ENCODE peak calls at places on chromosomes 2 and 18, in eight cellular contexts. F is CD8-positive, alpha-beta T cell; P is brain microvascular endothelial cell; Q is thoracic aorta; T is A549; H is psoas muscle; L is AG04450; G is left ventricle myocardium inferior. I is an unnamed sample.

GRCh38 chr2:101817488-101817887 is 120.0 kb downstream of the MAP4K4 start:
- DNase-seq in F (no peak), P (no peak), Q (no peak), T (no peak), H (no peak), L (no peak), G (no peak), I (no peak)

GRCh38 chr2:241767464-241768250 is 9.0 kb upstream of the GAL3ST2 start:
- DNase-seq in F (no peak), P (no peak), Q (no peak), T (no peak), H (no peak), L (no peak), G (no peak), I (no peak)

GRCh38 chr2:88016086-88016947 is at the start of gene RNU2-63P:
- DNase-seq in F (peak), P (peak), Q (no peak), T (peak), H (peak), L (peak), G (peak), I (peak)

GRCh38 chr2:2682700-2683342 is 351.7 kb upstream of the MYT1L start:
- DNase-seq in F (no peak), P (no peak), Q (no peak), T (no peak), H (no peak), L (no peak), G (no peak), I (no peak)

GRCh38 chr2:56754627-56755026 is 570.8 kb downstream of the CCDC85A start:
- DNase-seq in F (no peak), P (no peak), Q (no peak), T (no peak), H (no peak), L (no peak), G (no peak), I (no peak)

GRCh38 chr2:172735646-172736418 is at the start of gene RAPGEF4:
- DNase-seq in F (no peak), P (no peak), Q (no peak), T (no peak), H (no peak), L (no peak), G (no peak), I (peak)

GRCh38 chr2:30022444-30023071 is 101.2 kb upstream of the ALK start:
- DNase-seq in F (no peak), P (no peak), Q (no peak), T (no peak), H (no peak), L (no peak), G (no peak), I (no peak)

GRCh38 chr18:40012931-40013609 is 1942.0 kb upstream of the PIK3C3 start:
- DNase-seq in F (no peak), P (no peak), Q (no peak), T (no peak), H (no peak), L (no peak), G (no peak), I (no peak)

GRCh38 chr2:8840475-8841091 is 3.2 kb upstream of the KIDINS220 start:
- DNase-seq in F (no peak), P (no peak), Q (no peak), T (no peak), H (no peak), L (no peak), G (no peak), I (no peak)

GRCh38 chr2:8839189-8839965 is 2.0 kb upstream of the KIDINS220 start:
- DNase-seq in F (no peak), P (no peak), Q (no peak), T (no peak), H (no peak), L (no peak), G (no peak), I (no peak)

GRCh38 chr2:8833863-8834262 is 3.5 kb downstream of the KIDINS220 start:
- DNase-seq in F (no peak), P (no peak), Q (no peak), T (no peak), H (no peak), L (no peak), G (no peak), I (no peak)

GRCh38 chr2:8836979-8837794 is at the start of gene KIDINS220:
- DNase-seq in F (peak), P (peak), Q (peak), T (peak), H (peak), L (peak), G (peak), I (peak)

GRCh38 chr2:8837795-8838140 is 355 bp upstream of the KIDINS220 start:
- DNase-seq in F (no peak), P (no peak), Q (no peak), T (no peak), H (no peak), L (no peak), G (no peak), I (no peak)
- H3K27ac ChIP-seq in F (no peak), P (no peak), Q (peak), T (no peak), H (peak), L (no peak), G (peak), I (no peak)

DNA sequence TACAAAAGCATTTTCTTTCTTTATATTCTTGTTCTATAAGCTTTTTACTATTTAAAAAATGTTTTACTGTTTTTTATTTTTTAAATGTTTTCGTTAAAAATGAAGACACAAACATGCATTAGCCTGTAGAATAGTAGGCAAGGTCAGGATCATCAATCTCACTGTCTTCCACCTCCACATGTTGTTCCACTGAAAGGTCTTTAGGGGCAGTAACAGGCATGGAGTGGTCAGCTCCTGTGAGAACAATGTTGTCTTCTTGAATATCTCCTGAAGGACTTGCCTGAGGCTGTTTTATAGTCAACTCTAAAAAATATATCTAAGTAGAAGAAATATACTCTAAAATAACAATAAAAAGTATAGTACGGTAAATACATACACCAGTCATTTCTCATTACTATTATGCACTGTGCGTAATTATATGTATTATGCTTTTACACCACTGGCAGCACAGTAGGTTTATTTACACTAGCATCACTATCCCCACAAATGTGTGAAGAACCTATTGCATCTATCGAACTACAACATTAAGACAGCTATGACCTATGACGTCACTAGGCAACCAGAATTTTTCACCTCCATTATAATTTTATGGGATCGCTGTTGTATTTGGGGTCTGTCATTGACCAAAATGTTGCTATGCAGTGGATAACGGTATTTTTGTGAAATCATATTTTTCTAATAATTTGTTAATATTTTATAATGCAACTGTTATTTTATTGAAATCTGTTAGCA is 764.3 kb downstream of the METTL4 start:
- DNase-seq in F (no peak), P (no peak), Q (no peak), T (no peak), H (no peak), L (no peak), G (no peak), I (no peak)
- TF ChIP-seq CTCF in F (no peak), P (no peak), Q (no peak), T (no peak), H (no peak), L (no peak), G (no peak), I (peak)

GRCh38 chr2:207772844-207773205 is 3.1 kb upstream of the FZD5 start:
- DNase-seq in F (no peak), P (no peak), Q (no peak), T (no peak), H (no peak), L (no peak), G (no peak), I (no peak)

GRCh38 chr2:207772081-207772843 is 2.6 kb upstream of the FZD5 start:
- DNase-seq in F (no peak), P (no peak), Q (no peak), T (peak), H (peak), L (no peak), G (no peak), I (no peak)

GRCh38 chr2:207768891-207769596 is 662 bp downstream of the FZD5 start:
- DNase-seq in F (peak), P (no peak), Q (no peak), T (peak), H (no peak), L (no peak), G (no peak), I (peak)

GRCh38 chr2:207771421-207771820 is 1.7 kb upstream of the FZD5 start:
- DNase-seq in F (no peak), P (no peak), Q (no peak), T (no peak), H (no peak), L (no peak), G (no peak), I (no peak)

GRCh38 chr2:207770602-207771404 is 1.1 kb upstream of the FZD5 start:
- DNase-seq in F (peak), P (no peak), Q (no peak), T (no peak), H (peak), L (no peak), G (no peak), I (no peak)
- H3K4me3 ChIP-seq in F (peak), P (peak), Q (peak), T (no peak), H (peak), L (no peak), G (peak), I (peak)

DNA sequence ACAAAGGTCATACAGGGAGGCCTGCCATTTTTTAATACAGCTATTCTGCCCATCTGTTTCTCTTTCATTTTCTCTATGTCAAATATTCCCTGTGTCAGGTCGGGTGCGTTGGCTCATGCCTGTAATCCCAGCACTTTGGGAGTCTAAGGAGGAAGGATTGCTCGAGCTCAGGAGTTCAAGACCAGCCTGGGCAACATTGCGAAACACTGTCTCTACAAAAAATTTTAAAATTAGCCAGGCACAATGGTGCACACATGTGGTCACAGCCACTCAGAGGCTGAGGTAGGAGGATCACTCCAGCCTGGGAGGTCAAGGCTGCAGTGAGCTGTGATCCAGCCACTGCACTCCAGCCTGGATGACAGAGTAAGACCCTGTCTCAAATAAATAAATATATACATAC is 34.7 kb downstream of the TMEM37 start:
- DNase-seq in F (no peak), P (no peak), Q (no peak), T (no peak), H (no peak), L (no peak), G (no peak), I (no peak)
- H3K27ac ChIP-seq in F (no peak), P (no peak), Q (no peak), T (no peak), H (no peak), L (no peak), G (no peak), I (no peak)

GRCh38 chr2:220687231-220687843 is 884.8 kb downstream of the EPHA4 start:
- DNase-seq in F (peak), P (peak), Q (peak), T (peak), H (peak), L (peak), G (peak), I (peak)
- TF ChIP-seq CTCF in F (peak), P (peak), Q (peak), T (peak), H (peak), L (peak), G (peak), I (peak)

GRCh38 chr2:5484868-5485267 is 207.3 kb upstream of the SOX11 start:
- DNase-seq in F (no peak), P (no peak), Q (no peak), T (no peak), H (no peak), L (no peak), G (no peak), I (no peak)

GRCh38 chr2:5474716-5475115 is 217.5 kb upstream of the SOX11 start:
- DNase-seq in F (no peak), P (no peak), Q (no peak), T (no peak), H (no peak), L (no peak), G (no peak), I (no peak)

GRCh38 chr2:5473596-5473995 is 218.6 kb upstream of the SOX11 start:
- DNase-seq in F (no peak), P (no peak), Q (no peak), T (no peak), H (no peak), L (no peak), G (no peak), I (no peak)

GRCh38 chr2:5482929-5483331 is 209.3 kb upstream of the SOX11 start:
- DNase-seq in F (no peak), P (peak), Q (no peak), T (no peak), H (no peak), L (no peak), G (no peak), I (no peak)

GRCh38 chr2:5479265-5479928 is 212.8 kb upstream of the SOX11 start:
- DNase-seq in F (no peak), P (no peak), Q (no peak), T (no peak), H (no peak), L (no peak), G (no peak), I (no peak)
- H3K4me3 ChIP-seq in F (no peak), P (no peak), Q (no peak), T (no peak), H (no peak), L (no peak), G (peak), I (no peak)

GRCh38 chr2:196259507-196260481 is 88.4 kb upstream of the STK17B start:
- DNase-seq in F (peak), P (peak), Q (no peak), T (peak), H (no peak), L (no peak), G (no peak), I (no peak)
- H3K27ac ChIP-seq in F (peak), P (peak), Q (no peak), T (peak), H (no peak), L (no peak), G (no peak), I (no peak)

GRCh38 chr2:44392338-44392943 is 30.7 kb downstream of the CAMKMT start:
- DNase-seq in F (peak), P (peak), Q (no peak), T (peak), H (no peak), L (no peak), G (no peak), I (peak)

GRCh38 chr2:44388877-44389276 is 27.1 kb downstream of the CAMKMT start:
- DNase-seq in F (no peak), P (no peak), Q (no peak), T (no peak), H (no peak), L (no peak), G (no peak), I (no peak)

GRCh38 chr2:44389895-44390294 is 28.1 kb downstream of the CAMKMT start:
- DNase-seq in F (no peak), P (no peak), Q (no peak), T (no peak), H (no peak), L (no peak), G (no peak), I (no peak)
- TF ChIP-seq CTCF in F (peak), P (no peak), Q (no peak), T (no peak), H (no peak), L (peak), G (peak), I (no peak)

GRCh38 chr18:51195602-51196115 is 1.8 kb downstream of the MEX3C start:
- DNase-seq in F (no peak), P (peak), Q (no peak), T (peak), H (no peak), L (no peak), G (no peak), I (peak)

GRCh38 chr18:51195086-51195601 is 2.3 kb downstream of the MEX3C start:
- DNase-seq in F (peak), P (no peak), Q (no peak), T (no peak), H (no peak), L (no peak), G (no peak), I (no peak)

GRCh38 chr18:51194604-51195003 is 2.9 kb downstream of the MEX3C start:
- DNase-seq in F (no peak), P (no peak), Q (no peak), T (no peak), H (no peak), L (no peak), G (no peak), I (no peak)

GRCh38 chr18:51192026-51192425 is 5.5 kb downstream of the MEX3C start:
- DNase-seq in F (no peak), P (no peak), Q (no peak), T (no peak), H (no peak), L (no peak), G (no peak), I (no peak)

DNA sequence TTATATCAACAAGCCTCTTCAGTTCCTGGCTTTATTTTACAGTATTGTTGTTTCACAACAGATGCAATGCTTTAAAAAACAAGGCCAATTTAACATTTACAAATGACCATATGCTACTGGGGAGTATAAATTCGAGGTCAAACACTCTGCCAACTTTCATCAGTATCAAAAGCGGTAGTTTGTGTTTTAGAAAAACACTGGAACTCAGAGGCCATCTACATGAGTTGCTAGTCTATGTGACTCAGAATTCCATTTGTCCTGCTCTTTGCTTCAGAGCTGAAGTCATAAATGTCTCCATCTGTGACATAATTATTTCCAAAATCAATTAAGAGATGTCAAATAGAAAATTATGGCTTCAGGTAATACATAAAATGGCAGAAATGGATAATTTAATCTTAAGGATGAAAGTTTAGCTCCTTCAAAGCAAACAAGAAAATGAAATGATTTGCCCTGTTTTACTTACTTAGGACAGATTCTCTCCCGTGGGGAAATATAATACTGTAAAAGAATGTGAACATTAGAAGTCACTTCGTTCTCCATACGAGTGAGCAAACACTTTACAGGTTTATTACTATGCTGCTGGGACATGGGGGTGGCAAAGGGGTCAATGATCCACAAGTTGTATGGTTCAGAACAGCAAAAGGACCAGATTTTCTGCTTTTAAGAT is 3.7 kb downstream of the MEX3C start:
- DNase-seq in F (no peak), P (no peak), Q (no peak), T (no peak), H (no peak), L (no peak), G (no peak), I (no peak)
- H3K4me3 ChIP-seq in F (no peak), P (peak), Q (peak), T (peak), H (peak), L (peak), G (peak), I (no peak)